ENCODE peak calls at places on chromosomes 13 and 19, in ten cellular contexts. Q, P, G, Z, S, L, C, R, F and V are unnamed samples.

GRCh38 chr13:26837102-26837501 is 76.5 kb upstream of the GPR12 start:
- DNase-seq in Q (no peak), P (no peak), G (no peak), Z (no peak), S (no peak), L (no peak), C (no peak), R (no peak), F (no peak), V (no peak)

GRCh38 chr13:75458696-75459422 is 23.1 kb downstream of the TBC1D4 start:
- DNase-seq in Q (peak), P (no peak), G (no peak), Z (peak), S (no peak), L (no peak), C (no peak), R (no peak), F (no peak), V (peak)

GRCh38 chr19:575527-576506 is 3.4 kb downstream of the BSG start:
- DNase-seq in Q (no peak), P (peak), G (no peak), Z (peak), S (peak), L (peak), C (peak), R (peak), F (no peak), V (no peak)

GRCh38 chr13:76823969-76824368 is 62.2 kb downstream of the KCTD12 start:
- DNase-seq in Q (no peak), P (no peak), G (no peak), Z (no peak), S (no peak), L (no peak), C (no peak), R (no peak), F (no peak), V (no peak)

GRCh38 chr19:7397687-7398086 is 49.0 kb downstream of the ARHGEF18 start:
- DNase-seq in Q (no peak), P (no peak), G (no peak), Z (no peak), S (peak), L (no peak), C (peak), R (peak), F (no peak), V (no peak)

GRCh38 chr19:16736709-16737108 is 17.1 kb downstream of the NWD1 start:
- DNase-seq in Q (no peak), P (no peak), G (no peak), Z (peak), S (no peak), L (no peak), C (no peak), R (no peak), F (peak), V (no peak)

GRCh38 chr19:40510526-40511115 is 43.8 kb downstream of the SPTBN4 start:
- DNase-seq in Q (no peak), P (no peak), G (no peak), Z (no peak), S (no peak), L (no peak), C (no peak), R (peak), F (no peak), V (no peak)

GRCh38 chr13:98368019-98368418 is 190.9 kb upstream of the RNF113B start:
- DNase-seq in Q (no peak), P (no peak), G (no peak), Z (no peak), S (no peak), L (no peak), C (no peak), R (no peak), F (no peak), V (no peak)

GRCh38 chr13:83879431-83880171 is 2.7 kb downstream of the SLITRK1 start:
- DNase-seq in Q (no peak), P (no peak), G (no peak), Z (peak), S (no peak), L (no peak), C (no peak), R (no peak), F (no peak), V (no peak)

GRCh38 chr13:98885605-98886004 is 92.3 kb downstream of the DOCK9 start:
- DNase-seq in Q (no peak), P (no peak), G (no peak), Z (no peak), S (no peak), L (no peak), C (no peak), R (no peak), F (no peak), V (no peak)

GRCh38 chr19:48874309-48875135 is 2.3 kb downstream of the PPP1R15A start:
- DNase-seq in Q (no peak), P (peak), G (no peak), Z (no peak), S (peak), L (no peak), C (no peak), R (peak), F (peak), V (no peak)

GRCh38 chr13:92355213-92355612 is 871.4 kb upstream of the GPC6 start:
- DNase-seq in Q (no peak), P (no peak), G (no peak), Z (peak), S (no peak), L (no peak), C (no peak), R (peak), F (peak), V (no peak)

GRCh38 chr19:36114763-36115452 is at the start of gene POLR2I:
- DNase-seq in Q (peak), P (peak), G (peak), Z (peak), S (peak), L (peak), C (peak), R (peak), F (peak), V (peak)

GRCh38 chr13:46469064-46469463 is 82.0 kb upstream of the RUBCNL start:
- DNase-seq in Q (no peak), P (no peak), G (no peak), Z (no peak), S (no peak), L (no peak), C (no peak), R (peak), F (no peak), V (no peak)

GRCh38 chr19:19409235-19410030 is 4.0 kb downstream of the GATAD2A start:
- DNase-seq in Q (no peak), P (no peak), G (no peak), Z (peak), S (peak), L (no peak), C (peak), R (no peak), F (no peak), V (no peak)

GRCh38 chr19:39996218-39996810 is 546 bp upstream of the ZNF546 start:
- DNase-seq in Q (no peak), P (no peak), G (no peak), Z (no peak), S (peak), L (no peak), C (no peak), R (peak), F (peak), V (no peak)

GRCh38 chr19:378706-379105 is 30.2 kb downstream of the C2CD4C start:
- DNase-seq in Q (no peak), P (no peak), G (no peak), Z (no peak), S (no peak), L (no peak), C (no peak), R (no peak), F (no peak), V (no peak)

GRCh38 chr19:3270908-3271307 is 46.4 kb downstream of the CELF5 start:
- DNase-seq in Q (no peak), P (no peak), G (no peak), Z (peak), S (peak), L (no peak), C (no peak), R (peak), F (peak), V (no peak)

GRCh38 chr19:52237771-52238400 is 31.5 kb upstream of the ZNF766 start:
- DNase-seq in Q (peak), P (peak), G (no peak), Z (peak), S (peak), L (no peak), C (peak), R (peak), F (peak), V (peak)

GRCh38 chr13:33869005-33869404 is 51.1 kb downstream of the RFC3 start:
- DNase-seq in Q (no peak), P (no peak), G (no peak), Z (no peak), S (no peak), L (no peak), C (no peak), R (no peak), F (no peak), V (no peak)

GRCh38 chr13:44406617-44407016 is 33.0 kb downstream of the SERP2 start:
- DNase-seq in Q (no peak), P (no peak), G (no peak), Z (no peak), S (no peak), L (no peak), C (no peak), R (no peak), F (no peak), V (no peak)

GRCh38 chr13:46509981-46510380 is 43.0 kb upstream of the LRCH1 start:
- DNase-seq in Q (no peak), P (no peak), G (no peak), Z (no peak), S (no peak), L (no peak), C (no peak), R (no peak), F (no peak), V (no peak)

GRCh38 chr13:71922191-71922590 is 55.2 kb upstream of the DACH1 start:
- DNase-seq in Q (no peak), P (no peak), G (no peak), Z (no peak), S (no peak), L (no peak), C (no peak), R (peak), F (no peak), V (no peak)

GRCh38 chr13:95783747-95784146 is 106.8 kb downstream of the DNAJC3 start:
- DNase-seq in Q (no peak), P (no peak), G (no peak), Z (peak), S (no peak), L (no peak), C (no peak), R (no peak), F (no peak), V (no peak)

DNA sequence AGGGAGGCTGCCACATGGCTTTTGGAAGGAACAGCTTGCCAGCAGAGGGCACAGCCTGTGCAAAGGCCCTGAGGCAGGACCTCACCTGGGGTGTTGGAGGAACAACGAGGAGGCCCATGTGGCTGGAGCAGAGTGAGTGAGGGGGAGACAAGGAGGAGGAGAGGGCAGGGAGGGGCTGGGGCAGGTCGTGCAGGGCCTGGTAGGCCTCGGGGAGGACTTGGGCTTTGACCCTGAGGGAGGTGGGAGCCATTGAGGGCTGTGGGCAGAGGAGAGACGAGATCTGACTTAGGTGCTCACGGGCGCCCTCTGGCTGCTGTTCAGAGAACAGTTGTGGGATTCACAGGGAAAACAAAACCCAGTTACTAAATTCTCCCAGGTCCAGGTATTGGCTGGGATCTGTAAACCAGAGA is 25.2 kb downstream of the ZNRF4 start:
- DNase-seq in Q (no peak), P (no peak), G (no peak), Z (peak), S (peak), L (no peak), C (peak), R (peak), F (peak), V (no peak)
- TF ChIP-seq CTCF in Q (peak), P (no peak), G (peak), Z (peak), S (peak), L (peak), C (peak), R (peak), F (peak), V (no peak)

GRCh38 chr13:112072531-112073244 is 5.7 kb downstream of the SOX1 start:
- DNase-seq in Q (no peak), P (no peak), G (no peak), Z (peak), S (no peak), L (no peak), C (no peak), R (no peak), F (no peak), V (no peak)

GRCh38 chr13:112071011-112071901 is 4.3 kb downstream of the SOX1 start:
- DNase-seq in Q (no peak), P (no peak), G (no peak), Z (no peak), S (no peak), L (no peak), C (no peak), R (no peak), F (no peak), V (no peak)

GRCh38 chr13:112074139-112074710 is 7.3 kb downstream of the SOX1 start:
- DNase-seq in Q (no peak), P (no peak), G (no peak), Z (no peak), S (no peak), L (no peak), C (no peak), R (no peak), F (no peak), V (no peak)

GRCh38 chr13:112071902-112072530 is 5.1 kb downstream of the SOX1 start:
- DNase-seq in Q (no peak), P (no peak), G (no peak), Z (peak), S (no peak), L (no peak), C (no peak), R (no peak), F (no peak), V (no peak)

DNA sequence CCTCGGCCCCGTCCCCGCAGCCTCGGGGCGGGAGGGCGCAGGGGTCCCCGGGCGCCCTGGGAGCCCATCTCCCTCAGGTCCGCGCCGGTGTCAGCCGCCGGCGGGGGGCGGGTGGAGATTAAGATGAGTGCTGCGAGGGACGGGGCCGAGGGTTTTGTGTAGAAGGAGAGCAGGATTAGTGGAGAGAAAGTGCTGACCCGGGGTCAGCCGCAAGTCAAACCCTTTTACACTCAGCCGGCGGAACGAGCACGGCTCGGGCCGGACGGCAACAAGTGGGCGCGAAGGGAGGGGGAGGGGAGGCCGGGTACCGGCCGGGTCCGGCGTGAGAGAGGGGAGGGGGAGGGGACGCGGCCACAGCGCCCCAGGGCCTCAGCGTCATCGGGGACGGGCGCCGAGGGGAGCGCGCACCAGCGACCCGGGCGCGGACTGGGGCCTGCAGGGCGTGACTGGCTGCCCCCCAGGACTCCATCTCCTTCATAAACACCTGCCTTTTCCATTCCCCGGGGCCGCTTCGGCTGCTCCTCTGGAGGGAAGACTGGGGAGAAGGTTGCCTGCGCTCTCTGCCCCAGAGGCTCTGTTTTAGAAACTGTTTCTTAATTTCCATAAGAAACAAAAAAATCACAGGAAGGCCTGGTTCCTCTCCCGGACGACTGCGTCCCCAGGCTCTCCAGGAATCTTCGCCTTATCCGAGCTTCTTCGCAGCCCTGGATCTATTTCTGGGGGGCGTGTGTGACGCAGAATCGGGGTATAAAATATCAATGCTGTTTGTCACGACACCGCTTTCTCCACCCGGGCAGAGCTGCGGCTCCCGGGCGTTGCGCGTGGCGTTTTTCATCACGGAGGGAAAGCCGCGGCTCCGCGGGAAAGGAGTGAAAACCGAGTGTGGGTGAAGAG is 6.5 kb downstream of the SOX1 start:
- DNase-seq in Q (no peak), P (no peak), G (no peak), Z (peak), S (no peak), L (no peak), C (no peak), R (no peak), F (no peak), V (no peak)
- H3K4me3 ChIP-seq in Q (no peak), P (no peak), G (peak), Z (peak), S (no peak), L (no peak), C (no peak), R (no peak), F (no peak), V (no peak)

GRCh38 chr19:13006431-13007281 is 11.4 kb downstream of the NFIX start:
- DNase-seq in Q (no peak), P (peak), G (no peak), Z (no peak), S (no peak), L (no peak), C (no peak), R (no peak), F (no peak), V (no peak)

GRCh38 chr19:13005253-13005652 is 10.0 kb downstream of the NFIX start:
- DNase-seq in Q (no peak), P (no peak), G (no peak), Z (no peak), S (no peak), L (no peak), C (no peak), R (no peak), F (no peak), V (no peak)

GRCh38 chr19:13008926-13009787 is 13.9 kb downstream of the NFIX start:
- DNase-seq in Q (no peak), P (no peak), G (no peak), Z (peak), S (peak), L (no peak), C (no peak), R (no peak), F (no peak), V (no peak)

GRCh38 chr19:13005861-13006370 is 10.6 kb downstream of the NFIX start:
- DNase-seq in Q (no peak), P (no peak), G (no peak), Z (no peak), S (no peak), L (no peak), C (no peak), R (no peak), F (no peak), V (no peak)

DNA sequence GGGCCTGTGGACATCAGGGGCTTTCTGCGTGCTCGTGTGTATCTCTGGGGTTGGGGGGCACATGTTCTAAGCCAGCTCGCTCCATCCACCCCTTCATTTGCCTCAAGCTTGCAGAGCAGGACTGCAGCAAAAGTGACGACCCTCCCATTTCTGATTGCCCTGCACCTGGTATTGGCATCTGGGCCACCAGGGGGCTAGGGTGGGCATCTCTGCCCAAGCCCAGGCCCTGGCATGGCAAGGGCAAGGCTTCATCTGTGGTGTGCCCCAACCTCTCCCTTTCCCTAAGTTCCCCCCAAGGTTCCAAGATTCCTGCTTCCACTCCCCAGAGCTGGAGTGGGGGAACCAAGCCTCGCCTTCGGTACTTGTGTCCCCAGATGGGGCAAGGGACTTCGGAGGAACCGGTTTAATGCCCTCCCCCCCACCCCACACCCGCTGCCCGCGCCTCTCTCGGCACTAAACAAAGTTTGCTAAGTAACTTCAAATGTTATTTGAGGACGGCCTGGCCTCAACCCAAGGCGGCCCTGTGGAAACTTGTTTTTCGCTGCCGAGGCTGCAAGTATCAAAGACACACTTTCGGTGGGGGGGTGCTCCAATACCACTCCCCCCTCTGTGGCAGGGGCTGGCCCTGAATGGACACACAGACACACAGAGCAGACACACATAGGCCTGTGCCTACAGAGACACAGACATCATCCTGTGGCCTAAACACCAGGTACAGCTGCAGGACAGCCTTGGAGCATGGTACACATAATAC is 12.2 kb downstream of the NFIX start:
- DNase-seq in Q (no peak), P (peak), G (no peak), Z (no peak), S (peak), L (no peak), C (no peak), R (no peak), F (no peak), V (peak)
- TF ChIP-seq CTCF in Q (no peak), P (no peak), G (no peak), Z (no peak), S (peak), L (no peak), C (no peak), R (no peak), F (no peak), V (no peak)

GRCh38 chr19:46298477-46299003 is 1.7 kb downstream of the HIF3A start:
- DNase-seq in Q (no peak), P (no peak), G (no peak), Z (peak), S (no peak), L (no peak), C (no peak), R (no peak), F (no peak), V (no peak)
- H3K4me3 ChIP-seq in Q (no peak), P (peak), G (peak), Z (peak), S (no peak), L (no peak), C (no peak), R (peak), F (peak), V (peak)

DNA sequence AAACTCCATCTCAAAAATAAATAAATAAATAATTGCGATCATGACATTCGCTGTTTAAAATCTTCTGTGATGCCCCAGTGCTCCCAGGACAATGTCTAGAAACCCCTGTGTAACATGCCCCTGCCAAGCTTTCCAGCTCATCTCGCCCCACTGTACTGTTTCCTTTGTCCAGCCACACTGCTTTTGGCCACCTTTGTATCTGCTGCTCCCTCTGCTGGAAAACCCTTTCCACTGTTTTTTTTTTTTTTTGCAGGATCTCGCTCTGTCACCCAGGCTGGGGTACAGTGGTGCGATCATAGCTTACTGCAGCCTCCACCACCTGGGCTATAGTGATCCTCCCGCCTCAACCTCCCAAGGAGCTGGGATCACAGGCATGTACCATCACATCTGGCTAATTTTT is 7.5 kb downstream of the PLAUR start:
- DNase-seq in Q (no peak), P (no peak), G (no peak), Z (peak), S (no peak), L (no peak), C (no peak), R (peak), F (no peak), V (no peak)
- TF ChIP-seq CTCF in Q (no peak), P (no peak), G (no peak), Z (peak), S (peak), L (no peak), C (peak), R (peak), F (peak), V (no peak)